ENCODE peak calls at places on chromosomes 2 and 18, in eight cellular contexts. B is A549; R is lung microvascular endothelial cell; N is SIG-M5; K is stimulated activated CD4-positive, alpha-beta T cell treated with anti-CD3 and anti-CD28 coated beads, TNF-alpha, amount 100 ng/mL, for 48 hours; T is memory B cell; U is effector memory CD8-positive, alpha-beta T cell; S is GM23248. E is an unnamed sample.

GRCh38 chr2:144358979-144359541 is 160.9 kb downstream of the ZEB2 start:
- DNase-seq in T (no peak), S (peak; percentile 80), N (no peak), R (peak; percentile 75), B (peak; percentile 33), U (no peak), K (no peak), E (no peak)

GRCh38 chr2:220434365-220434764 is 806.9 kb downstream of the SLC4A3 start:
- DNase-seq in R (no peak), U (no peak), B (peak; percentile 27), K (no peak), S (peak; percentile 74), T (no peak), N (no peak), E (no peak)

GRCh38 chr2:223928113-223929006 is 16.8 kb downstream of the WDFY1 start:
- DNase-seq in R (no peak), S (no peak), N (no peak), K (no peak), T (no peak), U (no peak), B (no peak), E (no peak)

GRCh38 chr18:741931-742512 is 29.6 kb upstream of the ENOSF1 start:
- DNase-seq in B (peak; percentile 47), T (no peak), S (peak; percentile 68), N (no peak), U (peak; percentile 10), R (peak; percentile 71), K (no peak), E (peak; percentile 40)

GRCh38 chr2:176704282-176704773 is 435.1 kb downstream of the MTX2 start:
- DNase-seq in U (no peak), B (no peak), K (no peak), S (peak; percentile 16), R (no peak), N (no peak), T (no peak), E (no peak)

GRCh38 chr18:8121942-8122480 is 487.2 kb upstream of the RAB12 start:
- DNase-seq in T (no peak), R (peak; percentile 72), S (peak; percentile 93), B (peak; percentile 65), N (no peak), U (no peak), K (no peak), E (peak; percentile 35)

GRCh38 chr2:70104231-70105111 is 17.2 kb downstream of the PCBP1 start:
- DNase-seq in K (no peak), R (no peak), S (peak; percentile 67), T (peak; percentile 25), N (no peak), B (no peak), U (no peak), E (no peak)

GRCh38 chr2:140643761-140644187 is 1487.0 kb downstream of the LRP1B start:
- DNase-seq in B (peak; percentile 58), T (no peak), K (no peak), N (no peak), S (peak; percentile 51), U (no peak), R (no peak), E (no peak)

GRCh38 chr2:216870508-216871332 is 10.9 kb upstream of the TNP1 start:
- DNase-seq in T (no peak), S (no peak), B (no peak), N (no peak), R (no peak), U (no peak), K (no peak), E (no peak)

GRCh38 chr2:241808701-241809382 is at the start of gene NEU4:
- DNase-seq in R (no peak), K (no peak), B (no peak), S (no peak), T (no peak), N (no peak), U (no peak), E (no peak)

GRCh38 chr18:45386256-45386655 is 229.0 kb upstream of the SLC14A2 start:
- DNase-seq in R (no peak), B (peak; percentile 28), K (no peak), T (no peak), U (no peak), N (no peak), S (peak; percentile 48), E (no peak)

GRCh38 chr18:8162797-8163196 is 446.4 kb upstream of the RAB12 start:
- DNase-seq in N (no peak), T (no peak), B (no peak), S (no peak), U (no peak), K (no peak), R (no peak), E (no peak)

GRCh38 chr2:219661955-219662395 is 34.5 kb downstream of the SLC4A3 start:
- DNase-seq in K (no peak), N (no peak), S (peak; percentile 28), B (no peak), R (no peak), T (no peak), U (no peak), E (no peak)

GRCh38 chr2:76197842-76198448 is 487.2 kb upstream of the GCFC2 start:
- DNase-seq in S (peak; percentile 59), R (peak; percentile 65), N (no peak), U (no peak), K (no peak), T (peak; percentile 13), B (peak; percentile 79), E (no peak)

GRCh38 chr18:22930089-22930713 is 2.9 kb upstream of the RBBP8 start:
- DNase-seq in S (peak; percentile 83), K (peak; percentile 57), B (peak; percentile 65), U (peak; percentile 80), N (no peak), R (peak; percentile 74), T (peak; percentile 76), E (peak; percentile 64)

GRCh38 chr18:395481-396250 is 104.8 kb downstream of the COLEC12 start:
- DNase-seq in T (no peak), N (no peak), K (no peak), U (no peak), B (no peak), S (peak; percentile 91), R (peak; percentile 85), E (no peak)

GRCh38 chr18:36714476-36714875 is 114.3 kb downstream of the TPGS2 start:
- DNase-seq in T (no peak), U (no peak), B (no peak), N (no peak), S (peak; percentile 14), K (no peak), R (no peak), E (no peak)

GRCh38 chr2:73965053-73965452 is 19.7 kb upstream of the TET3 start:
- DNase-seq in S (no peak), R (no peak), U (no peak), T (no peak), K (no peak), N (no peak), B (no peak), E (no peak)

GRCh38 chr2:37676274-37676673 is 4.8 kb upstream of the CDC42EP3 start:
- DNase-seq in S (peak; percentile 77), T (no peak), K (no peak), N (no peak), U (no peak), R (peak; percentile 76), B (peak; percentile 40), E (no peak)